ENCODE peak calls at places on chromosomes 5 and 9, in seven cellular contexts. P is HT1080, Q is aorta, T is gastrocnemius medialis, W is neuronal stem cell, O is SJSA1, R is GM20000. U is an unnamed sample.

GRCh38 chr5:175305251-175305650 is 138.7 kb downstream of the DRD1 start:
- DNase-seq in T (no peak), P (no peak), O (no peak), R (no peak), Q (no peak), W (no peak), U (no peak)

GRCh38 chr9:81234924-81235610 is 454.3 kb downstream of the TLE1 start:
- DNase-seq in P (no peak), O (no peak), T (no peak), Q (no peak), W (no peak), R (no peak), U (no peak)

GRCh38 chr5:57824047-57824446 is 341.4 kb upstream of the ACTBL2 start:
- DNase-seq in P (peak; percentile 86), Q (no peak), T (no peak), O (peak; percentile 57), W (no peak), R (no peak), U (no peak)

GRCh38 chr9:37197158-37198033 is 77.0 kb downstream of the ZCCHC7 start:
- DNase-seq in Q (no peak), R (peak; percentile 17), W (no peak), T (no peak), O (no peak), P (peak; percentile 56), U (no peak)

GRCh38 chr5:156753846-156754245 is 96.2 kb upstream of the PPP1R2B start:
- DNase-seq in W (no peak), P (no peak), Q (no peak), T (no peak), O (no peak), R (no peak), U (no peak)

GRCh38 chr5:178389031-178389729 is 156.6 kb upstream of the PHYKPL start:
- DNase-seq in O (no peak), T (no peak), W (no peak), R (no peak), P (no peak), Q (peak; percentile 24), U (no peak)

GRCh38 chr5:103502651-103503050 is 59.9 kb downstream of the NUDT12 start:
- DNase-seq in R (no peak), Q (no peak), P (no peak), W (no peak), T (no peak), O (no peak), U (no peak)

GRCh38 chr9:25207402-25207801 is 470.8 kb downstream of the TUSC1 start:
- DNase-seq in W (no peak), Q (no peak), O (no peak), R (no peak), P (no peak), T (no peak), U (no peak)

GRCh38 chr9:8489845-8490244 is 690.3 kb upstream of the DMAC1 start:
- DNase-seq in W (no peak), O (no peak), P (peak; percentile 6), Q (no peak), R (no peak), T (no peak), U (no peak)

GRCh38 chr5:58024151-58024550 is 435.7 kb downstream of the PLK2 start:
- DNase-seq in T (no peak), O (no peak), R (no peak), Q (no peak), P (no peak), W (no peak), U (no peak)

GRCh38 chr9:20591223-20591622 is 31.1 kb downstream of the MLLT3 start:
- DNase-seq in W (no peak), P (peak; percentile 38), R (no peak), T (no peak), O (no peak), Q (no peak), U (no peak)

GRCh38 chr5:6446042-6446441 is 2.6 kb upstream of the UBE2QL1 start:
- DNase-seq in R (no peak), P (no peak), W (no peak), T (no peak), Q (no peak), O (no peak), U (no peak)

GRCh38 chr5:55927861-55928655 is 66.7 kb downstream of the IL6ST start:
- DNase-seq in W (no peak), R (no peak), O (no peak), Q (no peak), T (no peak), P (no peak), U (no peak)

GRCh38 chr5:34552686-34553085 is 103.4 kb upstream of the RAI14 start:
- DNase-seq in W (no peak), T (no peak), R (no peak), P (peak; percentile 11), Q (no peak), O (no peak), U (no peak)

GRCh38 chr5:79229357-79230174 is 6.4 kb upstream of the JMY start:
- DNase-seq in R (peak; percentile 48), O (no peak), Q (no peak), P (peak; percentile 15), T (no peak), W (no peak), U (no peak)

GRCh38 chr9:27129221-27129620 is 20.2 kb downstream of the TEK start:
- DNase-seq in W (no peak), T (no peak), Q (no peak), O (no peak), R (no peak), P (peak; percentile 40), U (no peak)

GRCh38 chr9:128286435-128286834 is 10.4 kb downstream of the SWI5 start:
- DNase-seq in O (no peak), T (no peak), R (no peak), Q (no peak), W (no peak), P (no peak), U (no peak)

GRCh38 chr9:99389087-99390033 is 167.3 kb downstream of the SEC61B start:
- DNase-seq in R (no peak), O (no peak), T (no peak), P (peak; percentile 15), W (no peak), Q (no peak), U (no peak)

GRCh38 chr9:3023449-3023848 is 179.6 kb upstream of the PUM3 start:
- DNase-seq in T (no peak), P (no peak), W (no peak), Q (no peak), O (no peak), R (no peak), U (no peak)

GRCh38 chr9:78866228-78867132 is 569.6 kb downstream of the PSAT1 start:
- DNase-seq in R (no peak), Q (peak; percentile 35), W (no peak), O (peak; percentile 84), T (no peak), P (peak; percentile 96), U (no peak)

GRCh38 chr5:110386782-110387181 is 339.7 kb downstream of the TMEM232 start:
- DNase-seq in R (no peak), P (peak; percentile 67), Q (no peak), O (peak; percentile 20), W (no peak), T (no peak), U (no peak)

GRCh38 chr5:41721521-41721920 is 148.7 kb downstream of the OXCT1 start:
- DNase-seq in R (no peak), W (no peak), O (no peak), Q (no peak), P (no peak), T (no peak), U (no peak)

GRCh38 chr5:160463775-160464465 is 42.3 kb downstream of the PTTG1 start:
- DNase-seq in Q (no peak), W (no peak), P (peak; percentile 92), R (no peak), O (peak; percentile 25), T (no peak), U (no peak)